ENCODE peak calls at places on chromosomes 1 and 21, in five cellular contexts. K, D, Z, W and O are unnamed samples.

GRCh38 chr21:19855522-19855921 is 1142.7 kb upstream of the NCAM2 start:
- DNase-seq in D (no peak), K (no peak), Z (no peak), W (no peak), O (no peak)

GRCh38 chr1:164602480-164603093 is 43.6 kb downstream of the PBX1 start:
- DNase-seq in Z (no peak), D (no peak), K (no peak), W (peak; percentile 73), O (peak; percentile 86)

GRCh38 chr1:219927956-219928790 is at the start of gene SLC30A10:
- DNase-seq in D (peak; percentile 50), Z (peak; percentile 67), W (no peak), K (peak; percentile 34), O (peak; percentile 83)

GRCh38 chr1:156858555-156858956 is 361 bp downstream of the INSRR start:
- DNase-seq in W (no peak), D (no peak), K (no peak), Z (no peak), O (no peak)

GRCh38 chr1:24640288-24640687 is 2.8 kb upstream of the SRRM1 start:
- DNase-seq in Z (no peak), K (no peak), W (no peak), D (no peak), O (peak; percentile 73)

GRCh38 chr1:29820401-29820800 is 584.1 kb downstream of the PTPRU start:
- DNase-seq in K (no peak), D (no peak), Z (peak; percentile 19), W (no peak), O (peak; percentile 44)

GRCh38 chr1:230186003-230186863 is 119.2 kb downstream of the GALNT2 start:
- DNase-seq in W (no peak), D (no peak), Z (no peak), K (no peak), O (peak; percentile 85)

GRCh38 chr1:43786201-43786958 is 79.0 kb downstream of the ST3GAL3 start:
- DNase-seq in D (no peak), K (no peak), W (no peak), Z (no peak), O (no peak)

GRCh38 chr1:150562384-150563339 is 13.5 kb downstream of the ADAMTSL4 start:
- DNase-seq in W (peak; percentile 69), D (no peak), Z (no peak), K (peak; percentile 80), O (peak; percentile 70)

GRCh38 chr1:219072329-219072728 is 101.3 kb upstream of the LYPLAL1 start:
- DNase-seq in K (no peak), W (no peak), Z (no peak), D (no peak), O (no peak)

GRCh38 chr1:236762410-236762809 is 32.7 kb upstream of the MTR start:
- DNase-seq in Z (no peak), D (no peak), W (no peak), K (no peak), O (no peak)

GRCh38 chr1:185644531-185644930 is 89.7 kb upstream of the HMCN1 start:
- DNase-seq in W (no peak), K (no peak), Z (no peak), D (no peak), O (no peak)

GRCh38 chr1:157249326-157249725 is 111.1 kb upstream of the ETV3 start:
- DNase-seq in K (peak; percentile 20), Z (no peak), W (no peak), D (no peak), O (peak; percentile 4)

GRCh38 chr1:27382950-27383627 is at the start of gene CD164L2:
- DNase-seq in Z (peak; percentile 100), K (no peak), D (no peak), W (no peak), O (peak; percentile 97)

GRCh38 chr1:150127868-150128267 is 21.8 kb upstream of the PLEKHO1 start:
- DNase-seq in Z (no peak), W (no peak), D (no peak), K (no peak), O (no peak)

GRCh38 chr1:70042090-70042716 is 163.2 kb downstream of the LRRC40 start:
- DNase-seq in D (no peak), K (no peak), W (no peak), Z (no peak), O (no peak)

GRCh38 chr21:42096593-42096992 is 25.5 kb downstream of the UMODL1 start:
- DNase-seq in W (no peak), D (no peak), K (no peak), Z (no peak), O (no peak)

GRCh38 chr21:35990609-35991008 is 69.7 kb downstream of the SETD4 start:
- DNase-seq in W (no peak), D (no peak), Z (no peak), K (no peak), O (no peak)

GRCh38 chr1:27342391-27342777 is 562 bp downstream of the SYTL1 start:
- DNase-seq in W (no peak), K (no peak), D (no peak), Z (no peak), O (peak; percentile 58)

GRCh38 chr1:6396998-6397397 is 3.4 kb upstream of the ACOT7 start:
- DNase-seq in D (no peak), K (no peak), Z (no peak), W (no peak), O (no peak)

GRCh38 chr1:152112101-152112884 is 3.0 kb downstream of the TCHH start:
- DNase-seq in Z (peak; percentile 49), K (peak; percentile 17), D (peak; percentile 57), W (no peak), O (peak; percentile 72)
- H3K4me3 ChIP-seq in Z (peak overlapping the region; percentile 31), K (peak overlapping the region; percentile 30), D (peak overlapping the region; percentile 61), W (peak overlapping the region; percentile 56), O (no peak overlapping the region)

GRCh38 chr1:221742555-221743415 is 896 bp upstream of the DUSP10 start:
- DNase-seq in K (peak; percentile 85), Z (peak; percentile 80), W (peak; percentile 95), D (peak; percentile 71), O (peak; percentile 93)
- TF ChIP-seq CTCF in K (peak; percentile 21), Z (no peak), W (peak; percentile 38), D (peak; percentile 46), O (peak; percentile 58)

GRCh38 chr1:38785285-38786039 is 74.1 kb downstream of the RRAGC start:
- DNase-seq in Z (no peak), K (no peak), D (no peak), W (no peak), O (no peak)

GRCh38 chr1:38784452-38785284 is 74.9 kb downstream of the RRAGC start:
- DNase-seq in D (no peak), K (no peak), W (no peak), Z (no peak), O (no peak)

GRCh38 chr1:38781872-38782617 is 77.5 kb downstream of the RRAGC start:
- DNase-seq in K (no peak), D (no peak), Z (no peak), W (no peak), O (no peak)

GRCh38 chr1:38786040-38786436 is 73.5 kb downstream of the RRAGC start:
- DNase-seq in Z (no peak), W (no peak), K (no peak), D (no peak), O (peak; percentile 34)

DNA sequence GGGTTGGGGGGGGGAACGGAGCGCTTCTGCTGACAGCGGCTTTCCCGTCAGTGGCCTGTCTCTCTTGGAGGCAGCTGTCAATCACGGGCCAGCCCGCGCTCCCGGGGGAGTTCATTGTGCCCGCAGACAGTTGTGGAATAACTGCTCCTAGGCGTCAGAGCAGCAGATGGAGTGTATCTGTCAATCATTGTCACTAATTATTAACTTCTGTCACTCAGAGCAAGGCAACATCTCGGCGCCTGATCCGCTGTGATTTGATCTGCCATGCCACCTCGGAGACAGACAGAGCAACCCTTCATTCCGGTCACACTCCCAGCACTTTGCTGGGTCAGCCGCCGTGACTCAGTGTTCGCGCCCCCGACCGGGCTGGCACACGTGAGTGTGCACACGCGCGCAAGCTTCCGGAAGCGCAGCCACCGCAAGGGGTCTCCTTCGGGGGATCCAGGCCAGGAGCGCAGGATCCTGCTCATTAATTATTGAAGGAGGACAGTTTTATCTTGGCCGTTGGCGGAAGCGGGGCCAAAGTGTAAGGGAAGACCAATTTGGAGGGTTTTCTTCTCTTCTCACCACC is 75.8 kb downstream of the RRAGC start:
- DNase-seq in D (no peak), Z (no peak), W (no peak), K (no peak), O (no peak)
- H3K4me3 ChIP-seq in D (peak overlapping the region; percentile 50), Z (no peak overlapping the region), W (peak overlapping the region; percentile 4), K (no peak overlapping the region), O (no peak overlapping the region)

GRCh38 chr1:53737648-53738204 is 1.2 kb downstream of the GLIS1 start:
- DNase-seq in K (no peak), D (no peak), Z (peak; percentile 72), W (peak; percentile 56), O (peak; percentile 88)

GRCh38 chr1:53736290-53736689 is 2.7 kb downstream of the GLIS1 start:
- DNase-seq in W (no peak), Z (no peak), D (no peak), K (no peak), O (no peak)

GRCh38 chr1:53738205-53739108 is 507 bp downstream of the GLIS1 start:
- DNase-seq in D (no peak), K (no peak), W (peak; percentile 53), Z (peak; percentile 60), O (peak; percentile 73)

GRCh38 chr1:53740621-53741105 is 1.7 kb upstream of the GLIS1 start:
- DNase-seq in D (no peak), W (no peak), Z (no peak), K (no peak), O (no peak)

GRCh38 chr1:53739109-53739681 is at the start of gene GLIS1:
- DNase-seq in Z (peak; percentile 97), K (peak; percentile 83), W (peak; percentile 86), D (peak; percentile 86), O (peak; percentile 97)
- TF ChIP-seq CTCF in Z (no peak), K (no peak), W (no peak), D (no peak), O (no peak)

GRCh38 chr1:21292991-21293536 is 2.8 kb upstream of the ECE1 start:
- DNase-seq in Z (no peak), K (peak; percentile 81), W (no peak), D (no peak), O (no peak)
- H3K4me3 ChIP-seq in Z (no peak overlapping the region), K (peak overlapping the region; percentile 49), W (no peak overlapping the region), D (no peak overlapping the region), O (no peak overlapping the region)

GRCh38 chr1:245074898-245075297 is 79.9 kb upstream of the KIF26B start:
- DNase-seq in D (no peak), Z (no peak), W (no peak), K (no peak), O (no peak)

GRCh38 chr1:245084551-245084950 is 70.2 kb upstream of the KIF26B start:
- DNase-seq in W (no peak), K (no peak), D (no peak), Z (no peak), O (no peak)

GRCh38 chr1:245074232-245074747 is 80.5 kb upstream of the KIF26B start:
- DNase-seq in W (no peak), Z (no peak), K (no peak), D (no peak), O (no peak)

DNA sequence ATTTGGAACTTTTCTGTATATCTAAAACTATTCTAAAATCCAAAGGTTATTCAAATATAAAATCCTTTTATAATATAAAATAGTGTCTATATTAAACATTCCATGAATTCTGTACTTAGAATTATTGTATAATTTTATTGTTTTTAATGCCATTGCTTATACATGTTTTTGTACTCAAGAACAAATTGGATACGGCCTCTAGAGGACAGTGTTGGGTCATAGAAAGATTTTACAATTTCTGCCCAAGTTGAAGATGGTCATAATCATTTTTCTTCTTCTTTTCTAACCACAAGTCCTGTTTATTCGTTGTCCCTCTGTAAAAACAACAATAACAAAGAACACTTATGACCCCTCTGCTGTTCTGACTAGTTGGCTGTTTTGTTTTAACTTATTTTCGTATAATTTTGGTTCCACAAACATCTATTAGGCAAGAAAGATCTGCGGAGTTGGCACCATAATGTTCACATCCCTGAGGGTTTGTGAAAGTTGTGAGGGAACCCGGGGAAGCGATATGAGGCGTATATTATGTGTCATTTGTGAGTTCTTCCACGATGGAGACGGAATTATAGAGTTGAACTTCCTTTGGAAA is 75.7 kb upstream of the KIF26B start:
- DNase-seq in D (no peak), W (no peak), Z (no peak), K (no peak), O (no peak)
- TF ChIP-seq CTCF in D (peak; percentile 73), W (peak; percentile 24), Z (peak; percentile 48), K (peak; percentile 74), O (peak; percentile 86)